ENCODE peak calls at places on chromosome 9, in seven cellular contexts. P, Q, A, W, S, H and J are unnamed samples.

GRCh38 chr9:4280605-4281004 is 19.3 kb downstream of the GLIS3 start:
- DNase-seq in Q (no peak), W (no peak), P (no peak), S (no peak), A (no peak), H (no peak), J (no peak)

GRCh38 chr9:970310-971002 is 6.0 kb upstream of the DMRT3 start:
- DNase-seq in A (no peak), Q (no peak), S (no peak), H (no peak), P (no peak), W (no peak), J (no peak)

GRCh38 chr9:134381671-134382505 is 55.6 kb downstream of the RXRA start:
- DNase-seq in S (no peak), H (peak), Q (no peak), A (no peak), W (no peak), P (no peak), J (peak)

GRCh38 chr9:35827486-35827885 is 1.0 kb downstream of the FAM221B start:
- DNase-seq in P (no peak), H (no peak), S (no peak), A (no peak), Q (no peak), W (no peak), J (no peak)

GRCh38 chr9:126154869-126155268 is 171.8 kb upstream of the MVB12B start:
- DNase-seq in A (no peak), Q (no peak), W (no peak), H (no peak), P (no peak), S (no peak), J (no peak)

GRCh38 chr9:122263699-122264349 is 816 bp downstream of the RBM18 start:
- DNase-seq in H (no peak), Q (no peak), S (no peak), P (no peak), A (no peak), W (no peak), J (no peak)

GRCh38 chr9:21677834-21678233 is 124.6 kb upstream of the MTAP start:
- DNase-seq in P (no peak), S (no peak), H (no peak), Q (no peak), W (no peak), A (no peak), J (no peak)

GRCh38 chr9:77871483-77871882 is 160.1 kb downstream of the GNAQ start:
- DNase-seq in Q (no peak), H (no peak), P (no peak), A (no peak), W (no peak), S (no peak), J (no peak)

GRCh38 chr9:22446589-22446949 is at the start of gene DMRTA1:
- DNase-seq in P (peak), W (no peak), A (no peak), S (peak), Q (peak), H (peak), J (no peak)

GRCh38 chr9:21995652-21996275 is 1.2 kb downstream of the CDKN2B-AS1 start:
- DNase-seq in A (peak), Q (peak), S (peak), W (no peak), H (peak), P (no peak), J (no peak)

GRCh38 chr9:2602704-2603116 is 18.9 kb upstream of the VLDLR start:
- DNase-seq in H (no peak), A (no peak), S (no peak), Q (no peak), W (no peak), P (peak), J (no peak)